ENCODE peak calls at places on chromosomes 6 and 20, in six cellular contexts. G is Caco-2, W is heart left ventricle, R is upper lobe of right lung, T is adrenal gland, K is neural progenitor cell. D is an unnamed sample.

GRCh38 chr6:163320804-163321203 is 93.7 kb upstream of the QKI start:
- DNase-seq in R (no peak), T (no peak), W (no peak), K (no peak), G (no peak), D (no peak)

GRCh38 chr6:135870722-135871121 is 19.2 kb downstream of the PDE7B start:
- DNase-seq in W (no peak), T (no peak), K (no peak), G (no peak), R (no peak), D (peak)

GRCh38 chr20:47221036-47221625 is 135.4 kb downstream of the ZMYND8 start:
- DNase-seq in W (no peak), K (no peak), R (no peak), T (no peak), G (no peak), D (no peak)

GRCh38 chr6:93424303-93425064 is 5.1 kb upstream of the EPHA7 start:
- DNase-seq in W (no peak), T (no peak), R (no peak), K (peak), G (no peak), D (peak)

GRCh38 chr6:107419747-107420146 is 39.6 kb downstream of the PDSS2 start:
- DNase-seq in W (no peak), K (no peak), G (no peak), R (no peak), T (no peak), D (peak)

GRCh38 chr6:29112135-29112534 is 4.3 kb downstream of the OR2J3 start:
- DNase-seq in W (no peak), R (no peak), T (no peak), K (no peak), G (no peak), D (no peak)

GRCh38 chr6:7841781-7842468 is 68.7 kb downstream of the TXNDC5 start:
- DNase-seq in W (no peak), R (no peak), K (no peak), T (no peak), G (no peak), D (no peak)

GRCh38 chr6:36651659-36652379 is 26.7 kb upstream of the CDKN1A start:
- DNase-seq in W (no peak), R (no peak), K (no peak), T (no peak), G (no peak), D (no peak)

GRCh38 chr20:63686492-63687321 is 9.7 kb upstream of the TNFRSF6B start:
- DNase-seq in W (peak), T (peak), K (peak), R (peak), G (peak), D (peak)

GRCh38 chr20:37741055-37741454 is 47.2 kb downstream of the CTNNBL1 start:
- DNase-seq in G (no peak), K (no peak), W (no peak), R (no peak), T (no peak), D (peak)

GRCh38 chr6:110646951-110647910 is 168.0 kb downstream of the CDK19 start:
- DNase-seq in T (no peak), R (no peak), G (no peak), K (peak), W (no peak), D (no peak)

GRCh38 chr20:24998631-24999445 is 6.3 kb upstream of the APMAP start:
- DNase-seq in R (no peak), W (peak), G (no peak), T (no peak), K (no peak), D (no peak)

GRCh38 chr6:21436625-21437024 is 156.9 kb upstream of the SOX4 start:
- DNase-seq in T (no peak), W (peak), G (no peak), R (no peak), K (no peak), D (no peak)

GRCh38 chr20:43255877-43256276 is 66.2 kb upstream of the PTPRT start:
- DNase-seq in W (no peak), K (no peak), G (no peak), T (no peak), R (no peak), D (no peak)

GRCh38 chr20:42565106-42565990 is 624.4 kb downstream of the PTPRT start:
- DNase-seq in W (no peak), G (no peak), R (no peak), T (no peak), K (no peak), D (no peak)

GRCh38 chr20:44650777-44651493 is 564 bp downstream of the ADA start:
- DNase-seq in R (no peak), G (no peak), T (no peak), W (peak), K (no peak), D (no peak)

GRCh38 chr6:166007349-166008263 is 160.0 kb downstream of the TBXT start:
- DNase-seq in G (no peak), T (peak), K (peak), R (no peak), W (peak), D (peak)

GRCh38 chr6:166009385-166010031 is 158.1 kb downstream of the TBXT start:
- DNase-seq in G (no peak), W (no peak), T (no peak), R (no peak), K (no peak), D (no peak)

GRCh38 chr6:166010585-166010984 is 157.1 kb downstream of the TBXT start:
- DNase-seq in G (no peak), T (no peak), K (no peak), R (no peak), W (no peak), D (no peak)

GRCh38 chr6:166010136-166010535 is 157.5 kb downstream of the TBXT start:
- DNase-seq in T (no peak), G (no peak), K (no peak), R (no peak), W (no peak), D (no peak)

GRCh38 chr6:166008441-166009369 is 158.9 kb downstream of the TBXT start:
- DNase-seq in W (no peak), T (peak), G (no peak), R (no peak), K (peak), D (peak)
- H3K4me3 ChIP-seq in W (peak), T (no peak), G (no peak), R (no peak), K (peak), D (peak)

GRCh38 chr6:118284736-118285360 is 263.2 kb upstream of the PLN start:
- DNase-seq in K (no peak), G (no peak), W (no peak), R (no peak), T (no peak), D (peak)
- TF ChIP-seq CTCF in K (peak), G (no peak), W (peak), R (peak), T (peak), D (peak)

DNA sequence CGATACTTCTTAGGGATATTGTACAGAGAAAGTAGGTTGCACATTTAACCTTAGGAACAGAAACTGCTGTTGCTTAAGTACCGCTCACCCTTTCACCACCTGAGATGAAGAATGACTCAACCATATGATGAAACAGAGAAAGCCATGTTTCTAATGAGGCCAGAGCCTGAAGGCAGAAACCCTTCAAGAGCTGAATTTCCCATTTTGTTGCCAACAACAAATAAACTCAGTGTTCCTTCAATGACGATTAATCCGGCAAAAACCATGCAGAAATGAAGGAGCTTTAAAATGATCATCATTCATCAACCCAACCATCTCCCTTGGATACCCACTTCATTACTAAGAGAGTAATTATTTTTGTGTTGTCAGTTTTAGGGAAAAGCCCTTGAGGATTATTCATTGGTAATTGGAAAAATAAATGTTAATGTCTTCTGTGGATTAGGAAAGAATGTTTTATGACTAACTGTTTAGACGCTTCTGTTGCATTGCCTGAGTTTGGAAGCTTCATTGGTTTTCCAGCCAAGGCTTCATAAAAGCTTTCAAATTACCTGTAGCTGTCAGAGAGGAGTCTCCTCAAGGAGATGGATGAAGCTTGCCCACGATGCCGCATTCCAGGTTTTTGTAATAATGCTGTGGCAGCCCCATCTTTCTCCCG is 112.1 kb upstream of the IYD start:
- DNase-seq in W (no peak), R (no peak), G (no peak), K (no peak), T (no peak), D (peak)
- H3K4me3 ChIP-seq in W (no peak), R (no peak), G (no peak), K (no peak), T (no peak), D (no peak)

DNA sequence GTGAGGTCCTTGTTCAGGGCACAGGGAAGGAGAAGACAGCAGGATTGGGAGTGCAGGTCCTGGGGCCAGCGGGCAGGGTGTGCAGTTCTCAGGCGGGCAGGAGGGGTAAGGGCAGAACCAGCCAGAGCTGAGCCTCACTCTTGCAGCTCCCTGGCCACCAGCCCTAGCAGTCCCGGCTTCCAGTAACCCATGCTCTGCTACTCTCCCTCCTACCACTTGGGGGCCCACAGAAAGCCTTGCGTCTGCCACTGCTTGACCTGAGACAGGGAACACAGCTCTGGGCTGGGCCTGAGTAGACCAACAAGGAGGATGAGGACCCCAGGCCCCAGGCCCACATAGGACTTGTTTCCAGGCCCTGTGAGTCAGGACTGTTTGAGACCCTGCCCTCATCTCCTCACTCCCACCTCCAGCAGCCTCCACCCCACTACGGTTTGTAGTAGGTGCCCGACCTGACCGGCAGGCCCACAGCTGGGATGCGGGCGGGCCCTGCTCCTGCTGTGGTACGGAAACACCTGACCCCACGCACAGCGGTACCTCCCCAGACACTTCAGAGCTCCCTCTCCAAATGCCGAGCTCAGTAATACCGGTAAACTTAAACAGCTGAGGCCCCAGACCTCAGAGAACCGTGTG is 39.2 kb downstream of the KCNK5 start:
- DNase-seq in R (peak), G (peak), K (peak), T (peak), W (no peak), D (peak)
- TF ChIP-seq CTCF in R (peak), G (peak), K (peak), T (peak), W (peak), D (peak)

GRCh38 chr6:27144740-27145079 is 102.8 kb upstream of the PRSS16 start:
- DNase-seq in R (no peak), W (no peak), K (peak), T (no peak), G (no peak), D (no peak)

GRCh38 chr6:27146706-27147507 is 100.6 kb upstream of the PRSS16 start:
- DNase-seq in W (peak), K (peak), R (peak), G (peak), T (peak), D (peak)

GRCh38 chr6:27145731-27146455 is 101.6 kb upstream of the PRSS16 start:
- DNase-seq in R (peak), W (peak), K (peak), T (peak), G (peak), D (peak)

GRCh38 chr6:27149140-27149539 is 98.4 kb upstream of the PRSS16 start:
- DNase-seq in G (no peak), W (no peak), R (no peak), T (no peak), K (peak), D (no peak)

GRCh38 chr6:27148404-27148795 is 99.1 kb upstream of the PRSS16 start:
- DNase-seq in W (no peak), K (no peak), R (no peak), G (no peak), T (no peak), D (no peak)
- H3K4me3 ChIP-seq in W (no peak), K (peak), R (no peak), G (no peak), T (no peak), D (no peak)

DNA sequence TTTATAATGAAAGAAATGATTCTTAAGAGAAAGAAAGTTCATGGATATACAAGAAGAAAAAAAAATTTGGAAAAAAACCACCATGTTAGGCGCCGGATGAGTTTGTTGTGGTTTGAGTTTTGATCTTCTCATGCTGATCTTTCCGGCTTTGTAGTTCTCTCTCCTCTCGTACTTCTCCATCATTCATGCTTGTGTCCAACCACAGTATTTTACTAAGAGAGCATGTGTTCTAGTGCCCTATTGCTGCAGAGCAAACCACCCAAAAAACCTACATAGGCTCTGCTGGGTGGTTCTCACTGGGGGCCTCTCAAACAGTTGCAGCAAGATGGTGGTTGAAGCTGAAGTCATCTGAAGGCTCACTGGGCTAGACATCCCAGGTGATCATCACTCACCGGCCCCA is 404.2 kb downstream of the PLCB1 start:
- DNase-seq in T (no peak), W (no peak), R (no peak), G (no peak), K (no peak), D (no peak)
- TF ChIP-seq CTCF in T (no peak), W (no peak), R (no peak), G (no peak), K (no peak), D (no peak)

DNA sequence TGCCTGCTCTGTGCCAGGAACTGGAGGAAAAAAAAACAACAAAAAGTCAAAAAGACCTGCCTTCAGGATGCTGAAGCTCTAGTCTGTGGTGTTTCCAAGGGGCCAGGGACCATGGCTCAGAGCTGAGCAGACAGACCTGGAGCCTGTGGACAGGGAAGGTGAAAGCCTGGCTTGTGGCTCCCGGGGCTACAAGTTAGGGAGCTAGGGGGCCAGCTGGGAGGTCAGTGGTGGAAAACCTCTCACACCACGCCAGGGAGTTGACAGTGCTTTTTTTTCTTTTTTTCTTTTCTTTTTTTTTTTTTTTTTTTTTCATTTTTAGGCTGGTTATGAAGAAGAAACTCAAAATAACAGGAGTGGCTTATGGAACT is 1.2 kb upstream of the NPEPL1 start:
- DNase-seq in W (peak), K (no peak), G (no peak), T (no peak), R (no peak), D (no peak)
- H3K4me3 ChIP-seq in W (no peak), K (no peak), G (no peak), T (no peak), R (no peak), D (no peak)

GRCh38 chr20:54025166-54025835 is 45.1 kb downstream of the BCAS1 start:
- DNase-seq in T (no peak), R (no peak), K (no peak), W (no peak), G (no peak), D (no peak)

GRCh38 chr20:54029176-54029575 is 41.2 kb downstream of the BCAS1 start:
- DNase-seq in T (no peak), R (no peak), W (no peak), G (no peak), K (no peak), D (no peak)

GRCh38 chr20:54026300-54027064 is 43.9 kb downstream of the BCAS1 start:
- DNase-seq in W (no peak), G (no peak), R (no peak), T (no peak), K (no peak), D (no peak)

GRCh38 chr20:54028276-54029011 is 42.0 kb downstream of the BCAS1 start:
- DNase-seq in K (no peak), W (no peak), G (no peak), T (no peak), R (no peak), D (no peak)

GRCh38 chr20:54027704-54028103 is 42.7 kb downstream of the BCAS1 start:
- DNase-seq in R (no peak), G (no peak), W (no peak), K (no peak), T (no peak), D (no peak)
- TF ChIP-seq CTCF in R (no peak), G (no peak), W (no peak), K (no peak), T (no peak), D (no peak)

D was measured in choroid plexus epithelial cell.